ENCODE peak calls at places on chromosomes 3 and 15, in eight cellular contexts. One of them, this sample, is unnamed.
A peak's percentile ranks its signal among the peaks of the same experiment; 100 is the strongest.

GRCh38 chr3:129950318-129951046 is 24.0 kb upstream of the TRH start:
- DNase-seq in hepatocyte: no peak
- DNase-seq in cardiac fibroblast: no peak
- DNase-seq in Panc1: no peak
- DNase-seq in CD8-positive, alpha-beta T cell: no peak
- DNase-seq in cardiac muscle cell: no peak
- DNase-seq in PC-9: no peak
- DNase-seq in kidney: no peak
- DNase-seq in this sample: no peak

GRCh38 chr3:159499031-159499793 is 489.4 kb upstream of the IL12A start:
- DNase-seq in cardiac fibroblast: no peak
- DNase-seq in PC-9: no peak
- DNase-seq in kidney: no peak
- DNase-seq in hepatocyte: no peak
- DNase-seq in cardiac muscle cell: no peak
- DNase-seq in CD8-positive, alpha-beta T cell: no peak
- DNase-seq in Panc1: no peak
- DNase-seq in this sample: no peak

GRCh38 chr3:45642731-45643152 is 46.5 kb upstream of the SACM1L start:
- DNase-seq in Panc1: no peak
- DNase-seq in PC-9: no peak
- DNase-seq in hepatocyte: no peak
- DNase-seq in cardiac fibroblast: peak; percentile 70
- DNase-seq in cardiac muscle cell: peak; percentile 54
- DNase-seq in kidney: no peak
- DNase-seq in CD8-positive, alpha-beta T cell: no peak
- DNase-seq in this sample: no peak

GRCh38 chr3:125591116-125591755 is 4.1 kb downstream of the OSBPL11 start:
- DNase-seq in kidney: no peak
- DNase-seq in Panc1: no peak
- DNase-seq in CD8-positive, alpha-beta T cell: no peak
- DNase-seq in PC-9: no peak
- DNase-seq in cardiac muscle cell: peak; percentile 16
- DNase-seq in hepatocyte: no peak
- DNase-seq in cardiac fibroblast: no peak
- DNase-seq in this sample: no peak

GRCh38 chr3:137263982-137264777 is 306.4 kb downstream of the IL20RB start:
- DNase-seq in hepatocyte: peak; percentile 32
- DNase-seq in cardiac muscle cell: no peak
- DNase-seq in CD8-positive, alpha-beta T cell: no peak
- DNase-seq in kidney: no peak
- DNase-seq in PC-9: no peak
- DNase-seq in cardiac fibroblast: no peak
- DNase-seq in Panc1: no peak
- DNase-seq in this sample: no peak

GRCh38 chr15:53522878-53523455 is 236.5 kb downstream of the WDR72 start:
- DNase-seq in hepatocyte: no peak
- DNase-seq in CD8-positive, alpha-beta T cell: no peak
- DNase-seq in cardiac muscle cell: no peak
- DNase-seq in cardiac fibroblast: no peak
- DNase-seq in PC-9: no peak
- DNase-seq in kidney: no peak
- DNase-seq in Panc1: no peak
- DNase-seq in this sample: peak; percentile 52

GRCh38 chr3:18302517-18302916 is 122.6 kb downstream of the SATB1 start:
- DNase-seq in PC-9: no peak
- DNase-seq in CD8-positive, alpha-beta T cell: no peak
- DNase-seq in cardiac muscle cell: peak; percentile 43
- DNase-seq in hepatocyte: peak; percentile 10
- DNase-seq in Panc1: no peak
- DNase-seq in cardiac fibroblast: peak; percentile 14
- DNase-seq in kidney: no peak
- DNase-seq in this sample: no peak

GRCh38 chr3:150469031-150469930 is 61.2 kb downstream of the TSC22D2 start:
- DNase-seq in kidney: no peak
- DNase-seq in PC-9: peak; percentile 97
- DNase-seq in CD8-positive, alpha-beta T cell: no peak
- DNase-seq in hepatocyte: peak; percentile 88
- DNase-seq in cardiac muscle cell: peak; percentile 95
- DNase-seq in Panc1: peak; percentile 94
- DNase-seq in cardiac fibroblast: peak; percentile 92
- DNase-seq in this sample: peak; percentile 93

GRCh38 chr15:65286069-65286703 is 497 bp downstream of the PARP16 start:
- DNase-seq in kidney: peak; percentile 82
- DNase-seq in CD8-positive, alpha-beta T cell: no peak
- DNase-seq in cardiac muscle cell: peak; percentile 23
- DNase-seq in PC-9: no peak
- DNase-seq in cardiac fibroblast: peak; percentile 21
- DNase-seq in hepatocyte: peak; percentile 63
- DNase-seq in Panc1: no peak
- DNase-seq in this sample: no peak

GRCh38 chr3:45795882-45796765 is at the start of gene SLC6A20:
- DNase-seq in Panc1: no peak
- DNase-seq in hepatocyte: peak; percentile 67
- DNase-seq in CD8-positive, alpha-beta T cell: no peak
- DNase-seq in cardiac muscle cell: no peak
- DNase-seq in cardiac fibroblast: no peak
- DNase-seq in kidney: no peak
- DNase-seq in PC-9: no peak
- DNase-seq in this sample: no peak

GRCh38 chr15:65132841-65133549 is 613 bp downstream of the PDCD7 start:
- DNase-seq in cardiac fibroblast: peak; percentile 58
- DNase-seq in Panc1: no peak
- DNase-seq in CD8-positive, alpha-beta T cell: peak; percentile 14
- DNase-seq in kidney: peak; percentile 78
- DNase-seq in hepatocyte: peak; percentile 74
- DNase-seq in PC-9: peak; percentile 36
- DNase-seq in cardiac muscle cell: peak; percentile 63
- DNase-seq in this sample: peak; percentile 16

GRCh38 chr15:98955331-98955730 is 52.3 kb downstream of the PGPEP1L start:
- DNase-seq in kidney: peak; percentile 82
- DNase-seq in cardiac fibroblast: no peak
- DNase-seq in Panc1: no peak
- DNase-seq in cardiac muscle cell: no peak
- DNase-seq in CD8-positive, alpha-beta T cell: no peak
- DNase-seq in hepatocyte: no peak
- DNase-seq in PC-9: peak; percentile 9
- DNase-seq in this sample: no peak

GRCh38 chr15:100686725-100687488 is 84.5 kb downstream of the ASB7 start:
- DNase-seq in cardiac fibroblast: peak; percentile 37
- DNase-seq in CD8-positive, alpha-beta T cell: no peak
- DNase-seq in Panc1: no peak
- DNase-seq in hepatocyte: no peak
- DNase-seq in kidney: no peak
- DNase-seq in PC-9: peak; percentile 54
- DNase-seq in cardiac muscle cell: no peak
- DNase-seq in this sample: no peak

GRCh38 chr3:171396048-171396447 is 64.2 kb downstream of the TNIK start:
- DNase-seq in cardiac muscle cell: peak; percentile 49
- DNase-seq in hepatocyte: no peak
- DNase-seq in CD8-positive, alpha-beta T cell: no peak
- DNase-seq in cardiac fibroblast: peak; percentile 45
- DNase-seq in PC-9: peak; percentile 52
- DNase-seq in kidney: no peak
- DNase-seq in Panc1: no peak
- DNase-seq in this sample: no peak

GRCh38 chr3:18190646-18191045 is 234.5 kb downstream of the SATB1 start:
- DNase-seq in hepatocyte: no peak
- DNase-seq in Panc1: no peak
- DNase-seq in CD8-positive, alpha-beta T cell: no peak
- DNase-seq in cardiac muscle cell: peak; percentile 2
- DNase-seq in PC-9: no peak
- DNase-seq in kidney: no peak
- DNase-seq in cardiac fibroblast: no peak
- DNase-seq in this sample: no peak

GRCh38 chr15:89857673-89858072 is 36.1 kb downstream of the AP3S2 start:
- DNase-seq in cardiac fibroblast: no peak
- DNase-seq in CD8-positive, alpha-beta T cell: no peak
- DNase-seq in kidney: no peak
- DNase-seq in hepatocyte: peak; percentile 75
- DNase-seq in PC-9: no peak
- DNase-seq in cardiac muscle cell: no peak
- DNase-seq in Panc1: no peak
- DNase-seq in this sample: peak; percentile 82

GRCh38 chr15:54619180-54619579 is 577.6 kb downstream of the RSL24D1 start:
- DNase-seq in Panc1: no peak
- DNase-seq in cardiac fibroblast: no peak
- DNase-seq in PC-9: no peak
- DNase-seq in cardiac muscle cell: no peak
- DNase-seq in CD8-positive, alpha-beta T cell: no peak
- DNase-seq in kidney: no peak
- DNase-seq in hepatocyte: peak; percentile 41
- DNase-seq in this sample: no peak

GRCh38 chr3:187889601-187890404 is 144.5 kb upstream of the BCL6 start:
- DNase-seq in cardiac muscle cell: peak; percentile 53
- DNase-seq in PC-9: no peak
- DNase-seq in kidney: no peak
- DNase-seq in Panc1: no peak
- DNase-seq in CD8-positive, alpha-beta T cell: no peak
- DNase-seq in cardiac fibroblast: peak; percentile 32
- DNase-seq in hepatocyte: no peak
- DNase-seq in this sample: no peak

GRCh38 chr3:197795200-197795599 is 4.1 kb downstream of the LRCH3 start:
- DNase-seq in hepatocyte: no peak
- DNase-seq in cardiac muscle cell: peak; percentile 71
- DNase-seq in kidney: no peak
- DNase-seq in Panc1: no peak
- DNase-seq in PC-9: peak; percentile 88
- DNase-seq in cardiac fibroblast: peak; percentile 67
- DNase-seq in CD8-positive, alpha-beta T cell: no peak
- DNase-seq in this sample: peak; percentile 68

GRCh38 chr3:52291508-52292181 is 4.0 kb downstream of the GLYCTK start:
- DNase-seq in CD8-positive, alpha-beta T cell: peak; percentile 52
- DNase-seq in PC-9: no peak
- DNase-seq in cardiac fibroblast: peak; percentile 39
- DNase-seq in hepatocyte: peak; percentile 51
- DNase-seq in cardiac muscle cell: no peak
- DNase-seq in kidney: peak; percentile 71
- DNase-seq in Panc1: no peak
- DNase-seq in this sample: no peak

GRCh38 chr3:49806838-49807237 is 3.8 kb downstream of the INKA1 start:
- DNase-seq in cardiac muscle cell: no peak
- DNase-seq in cardiac fibroblast: no peak
- DNase-seq in kidney: no peak
- DNase-seq in Panc1: no peak
- DNase-seq in PC-9: no peak
- DNase-seq in CD8-positive, alpha-beta T cell: no peak
- DNase-seq in hepatocyte: no peak
- DNase-seq in this sample: no peak

GRCh38 chr15:28895566-28895965 is 9.8 kb downstream of the APBA2 start:
- DNase-seq in kidney: no peak
- DNase-seq in Panc1: no peak
- DNase-seq in CD8-positive, alpha-beta T cell: no peak
- DNase-seq in PC-9: no peak
- DNase-seq in cardiac fibroblast: no peak
- DNase-seq in cardiac muscle cell: no peak
- DNase-seq in hepatocyte: no peak
- DNase-seq in this sample: no peak

GRCh38 chr3:105385868-105386508 is 19.3 kb downstream of the ALCAM start:
- DNase-seq in hepatocyte: no peak
- DNase-seq in cardiac muscle cell: no peak
- DNase-seq in kidney: no peak
- DNase-seq in PC-9: no peak
- DNase-seq in Panc1: no peak
- DNase-seq in CD8-positive, alpha-beta T cell: no peak
- DNase-seq in cardiac fibroblast: no peak
- DNase-seq in this sample: no peak

GRCh38 chr15:30903497-30904187 is at the start of gene FAN1:
- DNase-seq in CD8-positive, alpha-beta T cell: peak; percentile 73
- DNase-seq in PC-9: peak; percentile 61
- DNase-seq in kidney: peak; percentile 94
- DNase-seq in cardiac muscle cell: peak; percentile 91
- DNase-seq in hepatocyte: peak; percentile 92
- DNase-seq in Panc1: peak; percentile 61
- DNase-seq in cardiac fibroblast: peak; percentile 89
- DNase-seq in this sample: no peak
- TF ChIP-seq CTCF in CD8-positive, alpha-beta T cell: no peak
- TF ChIP-seq CTCF in PC-9: no peak
- TF ChIP-seq CTCF in kidney: no peak
- TF ChIP-seq CTCF in cardiac muscle cell: no peak
- TF ChIP-seq CTCF in hepatocyte: no peak
- TF ChIP-seq CTCF in Panc1: no peak
- TF ChIP-seq CTCF in cardiac fibroblast: no peak
- TF ChIP-seq CTCF in this sample: no peak

GRCh38 chr3:5197022-5197421 is 9.5 kb downstream of the EDEM1 start:
- DNase-seq in Panc1: no peak
- DNase-seq in cardiac fibroblast: peak; percentile 66
- DNase-seq in kidney: no peak
- DNase-seq in PC-9: peak; percentile 69
- DNase-seq in cardiac muscle cell: peak; percentile 83
- DNase-seq in hepatocyte: no peak
- DNase-seq in CD8-positive, alpha-beta T cell: no peak
- DNase-seq in this sample: no peak
- H3K4me3 ChIP-seq in Panc1: no peak overlapping the region
- H3K4me3 ChIP-seq in cardiac fibroblast: no peak overlapping the region
- H3K4me3 ChIP-seq in kidney: no peak overlapping the region
- H3K4me3 ChIP-seq in PC-9: peak overlapping the region; percentile 46
- H3K4me3 ChIP-seq in cardiac muscle cell: no peak overlapping the region
- H3K4me3 ChIP-seq in hepatocyte: no peak overlapping the region
- H3K4me3 ChIP-seq in CD8-positive, alpha-beta T cell: no peak overlapping the region
- H3K4me3 ChIP-seq in this sample: no peak overlapping the region

DNA sequence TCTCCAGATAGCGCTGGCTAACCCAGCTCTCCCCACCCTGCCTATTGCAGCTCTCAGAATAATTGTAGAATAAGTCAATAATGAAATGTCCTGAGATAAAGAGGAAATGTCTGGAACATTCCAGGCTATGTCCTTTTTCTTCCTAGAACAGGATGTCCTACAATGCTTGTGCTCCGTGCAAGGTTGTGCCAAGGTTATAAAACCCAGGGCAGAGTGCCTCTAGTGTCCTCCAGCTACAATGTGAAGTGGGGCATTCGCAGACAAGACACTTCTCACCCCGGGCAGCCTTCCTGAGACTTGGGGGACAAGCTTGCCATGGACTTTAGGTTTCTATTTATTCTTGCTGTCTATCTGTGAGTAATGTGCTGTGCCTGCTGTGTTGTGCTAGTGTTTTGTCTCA is 900.6 kb downstream of the TUSC7 start:
- DNase-seq in hepatocyte: no peak
- DNase-seq in cardiac muscle cell: no peak
- DNase-seq in CD8-positive, alpha-beta T cell: no peak
- DNase-seq in kidney: peak; percentile 62
- DNase-seq in cardiac fibroblast: no peak
- DNase-seq in Panc1: no peak
- DNase-seq in PC-9: no peak
- DNase-seq in this sample: no peak
- TF ChIP-seq CTCF in hepatocyte: no peak
- TF ChIP-seq CTCF in cardiac muscle cell: no peak
- TF ChIP-seq CTCF in CD8-positive, alpha-beta T cell: no peak
- TF ChIP-seq CTCF in kidney: no peak
- TF ChIP-seq CTCF in cardiac fibroblast: no peak
- TF ChIP-seq CTCF in Panc1: no peak
- TF ChIP-seq CTCF in PC-9: no peak
- TF ChIP-seq CTCF in this sample: no peak

DNA sequence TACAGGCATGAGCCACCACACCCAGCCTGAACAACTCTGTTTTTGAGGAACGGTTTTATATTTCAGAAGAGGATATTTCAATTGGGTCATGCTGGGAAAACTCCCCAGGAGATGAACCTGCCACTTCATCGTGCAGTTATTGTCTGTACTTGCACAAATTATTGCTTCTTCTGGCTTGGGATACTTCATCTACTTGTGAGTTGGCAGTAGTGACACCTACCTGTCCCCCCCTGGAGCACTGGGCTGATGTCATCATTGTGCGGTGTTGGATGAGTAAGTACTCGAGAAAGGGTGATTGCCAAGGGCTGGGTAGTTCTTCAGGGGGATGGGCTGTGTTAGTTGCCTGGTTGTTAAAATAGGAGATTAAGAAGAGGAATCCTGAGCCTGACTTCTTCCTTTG is 85.1 kb upstream of the SAMMSON start:
- DNase-seq in PC-9: peak; percentile 38
- DNase-seq in cardiac fibroblast: no peak
- DNase-seq in Panc1: no peak
- DNase-seq in hepatocyte: no peak
- DNase-seq in kidney: no peak
- DNase-seq in cardiac muscle cell: no peak
- DNase-seq in CD8-positive, alpha-beta T cell: no peak
- DNase-seq in this sample: peak; percentile 41
- H3K4me3 ChIP-seq in PC-9: no peak overlapping the region
- H3K4me3 ChIP-seq in cardiac fibroblast: no peak overlapping the region
- H3K4me3 ChIP-seq in Panc1: no peak overlapping the region
- H3K4me3 ChIP-seq in hepatocyte: no peak overlapping the region
- H3K4me3 ChIP-seq in kidney: no peak overlapping the region
- H3K4me3 ChIP-seq in cardiac muscle cell: no peak overlapping the region
- H3K4me3 ChIP-seq in CD8-positive, alpha-beta T cell: no peak overlapping the region
- H3K4me3 ChIP-seq in this sample: no peak overlapping the region

This sample was measured in epithelial cell of proximal tubule.